ENCODE peak calls at places on chromosomes 11 and 22, in four cellular contexts. N is ovary, U is IMR-90, B is uterus. D is an unnamed sample.

GRCh38 chr22:20783844-20784723 is 10.2 kb downstream of the SERPIND1 start:
- DNase-seq in B (peak; percentile 44), N (no peak), U (peak; percentile 74), D (peak; percentile 55)

GRCh38 chr22:25702046-25702445 is 39.9 kb upstream of the MYO18B start:
- DNase-seq in B (no peak), N (no peak), U (peak; percentile 29), D (no peak)

GRCh38 chr11:122181372-122181771 is 65.4 kb upstream of the BLID start:
- DNase-seq in B (no peak), N (no peak), U (no peak), D (no peak)

GRCh38 chr11:125128450-125128849 is 17.0 kb upstream of the TMEM218 start:
- DNase-seq in U (peak; percentile 93), B (no peak), N (no peak), D (no peak)

GRCh38 chr22:49051491-49052022 is 776.1 kb downstream of the BRD1 start:
- DNase-seq in U (no peak), B (no peak), N (no peak), D (no peak)

GRCh38 chr11:6418958-6419611 is at the start of gene APBB1:
- DNase-seq in U (peak; percentile 48), N (peak; percentile 77), B (peak; percentile 65), D (peak; percentile 56)

GRCh38 chr22:31271485-31271884 is 20.8 kb downstream of the PIK3IP1 start:
- DNase-seq in N (no peak), B (no peak), U (no peak), D (no peak)

GRCh38 chr11:103806130-103806900 is 230.1 kb upstream of the DDI1 start:
- DNase-seq in B (no peak), N (peak; percentile 51), U (peak; percentile 93), D (no peak)

GRCh38 chr11:62771144-62772021 is at the start of gene TAF6L:
- DNase-seq in U (peak; percentile 95), B (peak; percentile 99), N (peak; percentile 98), D (peak; percentile 98)

GRCh38 chr11:70688142-70688541 is 289.8 kb downstream of the CTTN start:
- DNase-seq in U (no peak), N (no peak), B (no peak), D (no peak)
- TF ChIP-seq POLR2A in U (no peak), N (no peak), B (no peak), D (no peak)

DNA sequence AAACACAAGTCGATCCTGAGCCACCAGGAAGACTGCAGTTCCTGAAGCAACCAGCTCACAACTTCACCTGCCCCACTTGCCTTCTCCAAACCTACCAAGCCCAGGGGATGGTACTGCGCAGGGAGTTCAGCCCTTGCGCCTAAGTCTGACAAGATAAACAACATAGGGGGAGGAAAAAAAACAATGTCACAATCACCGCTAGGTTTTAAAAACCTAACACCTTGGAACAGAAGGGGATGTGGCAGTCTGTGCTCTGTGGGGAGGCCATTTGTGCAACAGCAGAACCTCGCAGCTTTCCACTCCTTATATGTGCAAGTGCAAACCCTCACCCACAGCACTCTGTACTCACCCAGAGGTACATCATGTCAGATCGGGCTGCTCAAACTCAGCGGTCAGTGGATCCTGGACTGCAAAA is 134.2 kb downstream of the RBFOX2 start:
- DNase-seq in U (no peak), B (peak; percentile 70), N (no peak), D (no peak)
- H3K4me3 ChIP-seq in U (no peak overlapping the region), B (peak overlapping the region; percentile 20), N (peak overlapping the region; percentile 25), D (peak overlapping the region; percentile 4)

GRCh38 chr11:61684870-61685610 is 4.8 kb downstream of the DAGLA start:
- DNase-seq in U (peak; percentile 54), N (no peak), B (no peak), D (no peak)
- H3K4me1 ChIP-seq in U (peaks cover 4% of the 10 kb centered on the region), N (peaks cover 6% of the 10 kb centered on the region), B (peaks cover 1% of the 10 kb centered on the region), D (peaks cover 31% of the 10 kb centered on the region)

GRCh38 chr22:36336246-36337182 is 51.3 kb downstream of the MYH9 start:
- DNase-seq in B (no peak), N (no peak), U (no peak), D (no peak)
- TF ChIP-seq POLR2A in B (no peak), N (no peak), U (no peak), D (no peak)

DNA sequence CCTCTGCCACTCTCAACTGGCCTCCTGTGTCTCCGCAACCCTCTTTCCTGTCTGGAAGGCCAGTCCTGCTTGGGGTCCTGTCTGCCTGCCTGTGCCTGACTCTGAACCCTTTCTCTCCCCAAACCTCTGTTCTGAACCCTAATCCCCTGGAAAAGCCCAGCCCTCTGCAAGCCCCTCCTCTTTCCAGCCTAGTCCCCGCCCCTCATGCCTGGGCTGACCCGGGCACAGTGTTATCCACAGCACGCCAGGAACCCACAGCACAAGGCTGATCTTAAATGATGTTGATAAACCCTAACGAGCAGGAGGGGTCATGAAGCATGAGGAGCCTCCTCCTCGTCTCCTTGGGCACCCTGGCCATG is at the start of gene IFITM10:
- DNase-seq in U (no peak), B (no peak), N (no peak), D (no peak)
- H3K4me3 ChIP-seq in U (no peak within 1 kb of the TSS), B (no peak within 1 kb of the TSS), N (no peak within 1 kb of the TSS), D (no peak within 1 kb of the TSS)

GRCh38 chr11:46335271-46335670 is 12.0 kb upstream of the DGKZ start:
- DNase-seq in N (no peak), U (no peak), B (no peak), D (no peak)

GRCh38 chr11:46336781-46337180 is 10.5 kb upstream of the DGKZ start:
- DNase-seq in U (no peak), N (no peak), B (no peak), D (no peak)

GRCh38 chr11:46337626-46338345 is 9.5 kb upstream of the DGKZ start:
- DNase-seq in U (no peak), N (no peak), B (no peak), D (no peak)

GRCh38 chr11:46334211-46334610 is 13.1 kb upstream of the DGKZ start:
- DNase-seq in B (no peak), N (no peak), U (no peak), D (no peak)

DNA sequence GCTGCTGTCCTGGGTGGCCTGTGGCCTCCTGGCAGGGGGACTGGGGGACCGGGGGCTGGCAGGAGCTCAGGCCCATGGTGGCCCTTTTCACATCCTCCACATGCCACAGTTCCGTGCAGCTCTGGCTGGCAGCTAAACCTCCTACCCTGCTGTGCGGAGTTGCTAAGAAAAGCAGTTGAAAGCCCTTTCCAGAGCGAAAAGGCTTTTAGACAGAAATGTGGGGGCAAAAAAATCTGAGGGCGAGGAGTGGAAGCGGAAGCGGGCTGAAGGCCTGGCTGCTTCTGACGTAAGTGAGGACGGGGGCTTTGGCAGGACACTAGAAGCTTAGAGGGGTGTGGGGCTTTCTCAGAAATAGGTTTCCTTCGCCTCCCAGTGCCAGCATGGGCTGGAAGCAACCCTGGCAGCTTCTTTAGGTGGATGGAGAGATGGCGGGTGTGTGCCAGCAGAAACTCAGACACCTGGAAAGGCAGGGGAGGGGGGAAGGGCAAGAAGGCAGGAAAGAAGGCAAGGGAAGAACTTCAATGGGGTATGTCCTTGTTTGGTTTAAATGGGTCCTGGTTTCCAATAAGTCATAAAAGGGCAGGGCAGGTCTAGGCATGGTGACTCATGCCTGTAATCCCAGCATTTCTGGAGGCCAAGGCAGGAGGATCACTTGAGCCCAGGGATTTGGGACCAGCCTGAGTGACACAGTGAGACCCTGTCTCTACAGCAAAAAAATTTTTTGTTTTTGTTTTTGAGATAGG is 11.2 kb upstream of the DGKZ start:
- DNase-seq in B (no peak), U (no peak), N (no peak), D (no peak)
- H3K4me1 ChIP-seq in B (peaks cover 13% of the 10 kb centered on the region), U (peaks cover 6% of the 10 kb centered on the region), N (no peaks in the 10 kb centered on the region), D (peaks cover 11% of the 10 kb centered on the region)